ENCODE peak calls at places on chromosomes 1 and 21, in five cellular contexts. O, P, V, X and Q are unnamed samples.

GRCh38 chr1:228867951-228868730 is 132.9 kb downstream of the RHOU start:
- DNase-seq in V (no peak), O (no peak), X (no peak), P (no peak), Q (peak; percentile 47)

GRCh38 chr1:231139125-231139649 is 22.7 kb upstream of the TRIM67 start:
- DNase-seq in O (no peak), V (no peak), X (no peak), P (no peak), Q (no peak)

GRCh38 chr1:83931658-83932253 is 67.2 kb downstream of the TTLL7 start:
- DNase-seq in O (no peak), V (peak; percentile 27), X (no peak), P (no peak), Q (no peak)

GRCh38 chr1:66445492-66446181 is 88.3 kb upstream of the SGIP1 start:
- DNase-seq in O (no peak), X (no peak), V (no peak), P (peak; percentile 49), Q (peak; percentile 32)

GRCh38 chr1:32636793-32637561 is 13.4 kb downstream of the ZBTB8OS start:
- DNase-seq in V (no peak), O (no peak), X (no peak), P (peak; percentile 79), Q (no peak)

GRCh38 chr1:184112176-184112948 is 60.8 kb downstream of the TSEN15 start:
- DNase-seq in O (no peak), V (no peak), P (no peak), X (no peak), Q (no peak)

GRCh38 chr1:171188388-171189266 is 3.5 kb downstream of the FMO2 start:
- DNase-seq in O (no peak), P (peak; percentile 54), X (no peak), V (peak; percentile 68), Q (peak; percentile 71)

GRCh38 chr21:26801524-26801923 is 43.7 kb downstream of the ADAMTS1 start:
- DNase-seq in P (no peak), X (no peak), O (no peak), V (no peak), Q (no peak)

GRCh38 chr1:64543831-64544230 is 73.9 kb downstream of the CACHD1 start:
- DNase-seq in X (no peak), V (no peak), P (no peak), O (no peak), Q (no peak)

GRCh38 chr1:160325252-160325651 is 17.8 kb downstream of the COPA start:
- DNase-seq in V (no peak), X (no peak), O (no peak), P (no peak), Q (no peak)

GRCh38 chr1:111192643-111193519 is 7.6 kb downstream of the DENND2D start:
- DNase-seq in X (no peak), V (no peak), O (no peak), P (peak; percentile 67), Q (no peak)

GRCh38 chr1:231338270-231339128 is at the start of gene SPRTN:
- DNase-seq in X (no peak), V (peak; percentile 93), O (peak; percentile 94), P (no peak), Q (no peak)

GRCh38 chr21:26116456-26117011 is 54.0 kb downstream of the APP start:
- DNase-seq in P (no peak), O (no peak), V (no peak), X (no peak), Q (no peak)

GRCh38 chr1:198497326-198498220 is 42.9 kb downstream of the ATP6V1G3 start:
- DNase-seq in X (no peak), P (peak; percentile 42), V (no peak), O (no peak), Q (no peak)

GRCh38 chr1:241518447-241519307 is 878 bp downstream of the FH start:
- DNase-seq in V (no peak), P (peak; percentile 25), X (no peak), O (no peak), Q (no peak)

GRCh38 chr1:206898909-206899431 is 1.7 kb downstream of the IL24 start:
- DNase-seq in V (no peak), P (no peak), O (peak; percentile 52), X (no peak), Q (no peak)

GRCh38 chr1:164479242-164479641 is 79.7 kb upstream of the PBX1 start:
- DNase-seq in X (no peak), O (no peak), P (no peak), V (no peak), Q (no peak)

GRCh38 chr1:66532798-66533783 is 862 bp upstream of the SGIP1 start:
- DNase-seq in V (no peak), P (no peak), X (peak; percentile 72), O (no peak), Q (no peak)

GRCh38 chr1:59414406-59415133 is 117.7 kb downstream of the FGGY start:
- DNase-seq in X (no peak), V (no peak), O (no peak), P (no peak), Q (no peak)

GRCh38 chr1:211648980-211649934 is 26.2 kb downstream of the NEK2 start:
- DNase-seq in X (no peak), P (peak; percentile 58), V (peak; percentile 51), O (peak; percentile 45), Q (peak; percentile 68)

GRCh38 chr1:11729498-11730428 is 6.2 kb upstream of the AGTRAP start:
- DNase-seq in P (peak; percentile 45), X (no peak), O (no peak), V (peak; percentile 69), Q (no peak)

GRCh38 chr1:11733351-11733750 is 2.6 kb upstream of the AGTRAP start:
- DNase-seq in V (no peak), X (no peak), P (no peak), O (no peak), Q (no peak)

GRCh38 chr1:11729155-11729497 is 6.8 kb upstream of the AGTRAP start:
- DNase-seq in P (no peak), V (no peak), X (no peak), O (no peak), Q (no peak)

GRCh38 chr1:11730429-11730861 is 5.5 kb upstream of the AGTRAP start:
- DNase-seq in P (peak; percentile 83), O (no peak), X (no peak), V (no peak), Q (no peak)

DNA sequence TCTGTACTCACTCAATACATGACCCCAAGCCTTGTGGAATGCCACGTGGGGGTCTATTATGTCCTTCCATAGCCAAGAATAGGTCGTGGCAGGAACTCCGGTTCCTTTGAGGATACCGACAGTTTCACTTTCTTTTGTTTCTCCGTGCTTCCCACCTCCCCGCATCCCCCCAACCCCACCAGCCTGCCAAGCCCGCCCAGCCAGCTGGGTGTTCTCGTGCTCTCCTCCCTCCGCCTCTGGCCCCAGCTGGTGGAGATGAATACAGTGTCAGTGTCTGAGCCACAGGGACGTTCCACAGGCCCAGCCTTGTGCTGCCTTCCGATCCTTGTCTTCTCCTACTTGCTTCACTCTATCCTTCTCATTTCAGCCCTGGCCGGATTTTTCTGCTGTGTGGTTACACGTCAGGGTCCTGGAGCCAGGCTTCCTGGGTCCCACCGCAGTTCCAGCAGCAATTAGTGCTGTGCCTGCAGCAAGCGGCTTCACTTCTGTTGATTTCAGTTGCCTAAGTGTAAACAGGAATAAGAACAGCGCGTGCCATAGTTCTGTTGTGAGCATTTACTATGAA is 4.1 kb upstream of the AGTRAP start:
- DNase-seq in X (peak; percentile 94), V (peak; percentile 57), P (peak; percentile 51), O (peak; percentile 89), Q (peak; percentile 39)
- TF ChIP-seq EP300 in X (peak; percentile 2), V (no peak), P (no peak), O (no peak), Q (no peak)

DNA sequence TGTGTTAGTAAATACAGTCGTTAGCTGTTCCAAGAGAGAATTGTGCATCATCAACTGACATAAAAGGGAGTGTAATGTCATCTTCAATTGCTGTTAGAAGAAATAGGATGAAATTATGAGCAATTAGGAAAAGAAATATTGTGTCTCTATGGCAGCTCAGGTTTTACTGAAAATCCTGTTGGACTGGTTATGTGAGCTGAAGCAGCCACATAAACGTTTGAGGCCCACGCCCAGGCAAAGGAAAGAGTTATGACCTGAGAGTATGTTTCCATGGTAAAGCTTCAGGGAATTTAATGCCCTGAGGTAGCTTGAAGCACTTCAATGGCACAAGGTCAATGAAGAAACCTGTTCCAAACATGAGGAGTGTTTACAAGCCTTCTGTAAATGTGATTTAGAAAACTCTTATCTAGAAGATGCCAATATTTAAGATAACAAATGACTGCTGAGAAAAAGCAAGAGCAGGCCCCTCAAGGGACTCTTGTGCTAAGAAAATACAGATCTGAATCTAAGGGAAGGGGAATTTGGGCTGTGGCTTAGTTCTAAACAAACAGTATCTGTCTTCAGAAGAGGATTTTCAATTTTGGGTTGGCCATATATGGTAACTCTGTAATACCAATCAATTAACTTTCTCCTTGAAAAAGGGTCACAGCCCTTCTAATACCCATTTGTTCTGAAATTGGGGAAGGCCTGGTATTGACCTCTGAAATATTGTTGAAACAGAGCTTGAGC is 384.2 kb downstream of the SEC16B start:
- DNase-seq in O (no peak), V (no peak), X (no peak), P (peak; percentile 51), Q (peak; percentile 54)
- TF ChIP-seq POLR2AphosphoS5 in O (no peak), V (no peak), X (no peak), P (no peak), Q (peak; percentile 20)

GRCh38 chr21:44020551-44020950 is 8.4 kb downstream of the TRAPPC10 start:
- DNase-seq in V (no peak), X (no peak), P (no peak), O (peak; percentile 40), Q (no peak)

GRCh38 chr21:44021064-44021463 is 9.0 kb downstream of the TRAPPC10 start:
- DNase-seq in X (no peak), O (no peak), P (no peak), V (no peak), Q (no peak)

GRCh38 chr21:44018127-44018526 is 6.0 kb downstream of the TRAPPC10 start:
- DNase-seq in O (no peak), X (no peak), V (no peak), P (no peak), Q (no peak)

GRCh38 chr21:44018813-44019567 is 6.9 kb downstream of the TRAPPC10 start:
- DNase-seq in X (no peak), O (peak; percentile 23), V (peak; percentile 60), P (no peak), Q (no peak)

GRCh38 chr21:44019568-44019958 is 7.5 kb downstream of the TRAPPC10 start:
- DNase-seq in O (peak; percentile 40), P (no peak), X (no peak), V (no peak), Q (no peak)
- H3K4me1 ChIP-seq in O (peaks cover 40% of the 10 kb centered on the region), P (peaks cover 24% of the 10 kb centered on the region), X (peaks cover 32% of the 10 kb centered on the region), V (peaks cover 52% of the 10 kb centered on the region), Q (peaks cover 24% of the 10 kb centered on the region)

GRCh38 chr1:102045752-102046151 is 49.0 kb upstream of the OLFM3 start:
- DNase-seq in V (no peak), X (no peak), O (no peak), P (peak; percentile 44), Q (no peak)
- TF ChIP-seq EP300 in V (no peak), X (no peak), O (no peak), P (no peak), Q (no peak)